ENCODE peak calls at places on chromosomes 6 and 20, in seven cellular contexts. S is RWPE2; Y is pons; J is activated naive CD8-positive, alpha-beta T cell treated with anti-CD3 and anti-CD28 coated beads, Interleukin-2, amount 50 U/mL, for 24 hours; C is nephron progenitor cell; X is lower lobe of right lung; H is smooth muscle cell of the brain vasculature. E is an unnamed sample.
A peak's percentile ranks its signal among the peaks of the same experiment; 100 is the strongest.

GRCh38 chr6:137155830-137156229 is 17.6 kb downstream of the IL22RA2 start:
- DNase-seq in S (no peak), Y (peak; percentile 26), J (peak; percentile 14), C (no peak), X (no peak), H (no peak), E (no peak)

GRCh38 chr20:35716330-35716729 is 17.1 kb downstream of the ROMO1 start:
- DNase-seq in S (no peak), Y (no peak), J (no peak), C (no peak), X (no peak), H (no peak), E (no peak)

GRCh38 chr6:113420290-113420689 is 436.9 kb upstream of the MARCKS start:
- DNase-seq in S (no peak), Y (no peak), J (no peak), C (no peak), X (no peak), H (no peak), E (no peak)

GRCh38 chr6:11427827-11428245 is 109.7 kb upstream of the TMEM170B start:
- DNase-seq in S (no peak), Y (no peak), J (no peak), C (no peak), X (no peak), H (no peak), E (no peak)

GRCh38 chr6:31305674-31306219 is 33.9 kb upstream of the HLA-C start:
- DNase-seq in S (no peak), Y (no peak), J (no peak), C (no peak), X (no peak), H (no peak), E (no peak)

GRCh38 chr20:36998652-36999051 is 47.1 kb upstream of the SAMHD1 start:
- DNase-seq in S (no peak), Y (no peak), J (no peak), C (no peak), X (no peak), H (no peak), E (no peak)

GRCh38 chr6:28985396-28986164 is 19.5 kb downstream of the ZNF311 start:
- DNase-seq in S (peak; percentile 90), Y (peak; percentile 90), J (peak; percentile 17), C (peak; percentile 77), X (peak; percentile 85), H (peak; percentile 87), E (peak; percentile 80)

GRCh38 chr20:15739056-15739455 is 834.2 kb downstream of the KIF16B start:
- DNase-seq in S (no peak), Y (no peak), J (no peak), C (no peak), X (no peak), H (no peak), E (no peak)

GRCh38 chr6:14818422-14818884 is 427.4 kb upstream of the JARID2 start:
- DNase-seq in S (no peak), Y (no peak), J (no peak), C (no peak), X (no peak), H (no peak), E (no peak)

E was measured in nucleus accumbens.